ENCODE peak calls at places on chromosomes 1 and 21, in five cellular contexts. C, W, A, G and M are unnamed samples.

GRCh38 chr1:201212461-201213055 is 21.9 kb downstream of the IGFN1 start:
- DNase-seq in C (no peak), W (no peak), A (no peak), G (no peak), M (no peak)

GRCh38 chr1:85200870-85201339 is at the start of gene SYDE2:
- DNase-seq in C (peak), W (peak), A (peak), G (peak), M (peak)

GRCh38 chr1:59113876-59114457 is 182.9 kb upstream of the FGGY start:
- DNase-seq in C (no peak), W (no peak), A (no peak), G (no peak), M (no peak)

GRCh38 chr1:188689542-188689941 is 1788.1 kb downstream of the BRINP3 start:
- DNase-seq in C (no peak), W (no peak), A (no peak), G (no peak), M (peak)

GRCh38 chr1:241782396-241782795 is 65.6 kb upstream of the EXO1 start:
- DNase-seq in C (no peak), W (no peak), A (no peak), G (no peak), M (no peak)

GRCh38 chr1:90706437-90707362 is 10.4 kb downstream of the BARHL2 start:
- DNase-seq in C (no peak), W (peak), A (no peak), G (no peak), M (no peak)

GRCh38 chr1:117392776-117393175 is 25.5 kb downstream of the MAN1A2 start:
- DNase-seq in C (no peak), W (no peak), A (no peak), G (no peak), M (no peak)

GRCh38 chr1:22600817-22601605 is 35.4 kb upstream of the C1QA start:
- DNase-seq in C (no peak), W (no peak), A (no peak), G (no peak), M (no peak)

GRCh38 chr1:218783916-218784315 is 389.8 kb upstream of the LYPLAL1 start:
- DNase-seq in C (no peak), W (no peak), A (no peak), G (no peak), M (no peak)

GRCh38 chr1:195899762-195900352 is 708.4 kb downstream of the KCNT2 start:
- DNase-seq in C (no peak), W (no peak), A (peak), G (no peak), M (peak)

GRCh38 chr1:46072975-46073374 is 59.5 kb downstream of the PIK3R3 start:
- DNase-seq in C (no peak), W (no peak), A (no peak), G (no peak), M (no peak)

GRCh38 chr1:54763814-54764131 is 550 bp downstream of the PARS2 start:
- DNase-seq in C (no peak), W (no peak), A (no peak), G (peak), M (no peak)

GRCh38 chr1:24360681-24361080 is 41.5 kb downstream of the GRHL3 start:
- DNase-seq in C (no peak), W (no peak), A (no peak), G (no peak), M (no peak)

GRCh38 chr1:12477301-12477700 is 140.7 kb downstream of the DHRS3 start:
- DNase-seq in C (no peak), W (no peak), A (no peak), G (no peak), M (no peak)

GRCh38 chr21:42039470-42039901 is 29.3 kb upstream of the ZBTB21 start:
- DNase-seq in C (no peak), W (no peak), A (peak), G (peak), M (peak)

GRCh38 chr1:33460947-33461629 is 11.4 kb upstream of the ZSCAN20 start:
- DNase-seq in C (no peak), W (peak), A (no peak), G (no peak), M (no peak)

GRCh38 chr1:38885092-38885491 is 3.7 kb upstream of the GJA9 start:
- DNase-seq in C (no peak), W (no peak), A (no peak), G (no peak), M (no peak)

GRCh38 chr21:34822957-34823356 is 154.2 kb downstream of the CLIC6 start:
- DNase-seq in C (no peak), W (no peak), A (no peak), G (no peak), M (peak)

GRCh38 chr21:28066051-28066450 is 926.6 kb downstream of the LTN1 start:
- DNase-seq in C (no peak), W (peak), A (no peak), G (peak), M (no peak)

GRCh38 chr1:64563958-64564565 is 94.1 kb downstream of the CACHD1 start:
- DNase-seq in C (no peak), W (no peak), A (no peak), G (no peak), M (no peak)

GRCh38 chr1:87410771-87411170 is 82.1 kb downstream of the LMO4 start:
- DNase-seq in C (no peak), W (no peak), A (peak), G (no peak), M (no peak)

GRCh38 chr1:243944429-243945160 is 94.6 kb upstream of the AKT3 start:
- DNase-seq in C (no peak), W (no peak), A (peak), G (no peak), M (peak)

GRCh38 chr1:15948091-15948591 is 27.8 kb downstream of the ZBTB17 start:
- DNase-seq in C (no peak), W (no peak), A (no peak), G (no peak), M (no peak)

GRCh38 chr21:44547656-44548331 is 3.5 kb downstream of the KRTAP10-2 start:
- DNase-seq in C (peak), W (no peak), A (no peak), G (no peak), M (no peak)